ENCODE peak calls at places on chromosome 15, in eight cellular contexts. W is upper lobe of left lung; Z is Panc1; T is heart right ventricle; I is brain microvascular endothelial cell; U is ascending aorta; C is mammary epithelial cell; H is CD8-positive, alpha-beta T cell. V is an unnamed sample.

GRCh38 chr15:89442155-89442554 is 54.2 kb downstream of the RHCG start:
- DNase-seq in C (no peak), I (no peak), H (no peak), U (no peak), T (no peak), Z (no peak), W (no peak), V (no peak)

GRCh38 chr15:96421211-96421610 is 90.7 kb downstream of the NR2F2 start:
- DNase-seq in I (peak), H (no peak), C (peak), Z (no peak), W (no peak), T (no peak), U (no peak), V (no peak)

GRCh38 chr15:29784413-29784812 is 37.9 kb downstream of the TJP1 start:
- DNase-seq in H (no peak), W (no peak), Z (no peak), U (no peak), I (peak), T (no peak), C (no peak), V (no peak)

GRCh38 chr15:33027636-33028035 is 166.9 kb downstream of the FMN1 start:
- DNase-seq in I (no peak), W (no peak), T (no peak), H (no peak), Z (no peak), U (no peak), C (no peak), V (no peak)

GRCh38 chr15:80159811-80160569 is 7.2 kb downstream of the FAH start:
- DNase-seq in Z (no peak), H (no peak), I (no peak), C (no peak), U (no peak), T (no peak), W (no peak), V (no peak)

GRCh38 chr15:54387808-54388207 is 409.6 kb downstream of the UNC13C start:
- DNase-seq in H (no peak), Z (no peak), T (no peak), I (no peak), C (no peak), W (no peak), U (no peak), V (no peak)

GRCh38 chr15:101014921-101015841 is 96.0 kb downstream of the LRRK1 start:
- DNase-seq in T (peak), Z (no peak), H (peak), C (peak), I (peak), U (peak), W (no peak), V (peak)

GRCh38 chr15:41971893-41972340 is 440 bp downstream of the EHD4 start:
- DNase-seq in H (no peak), T (peak), W (peak), I (no peak), U (peak), Z (no peak), C (no peak), V (no peak)

GRCh38 chr15:66387176-66388056 is 704 bp downstream of the MAP2K1 start:
- DNase-seq in Z (no peak), U (peak), H (peak), I (peak), C (peak), W (peak), T (peak), V (peak)

GRCh38 chr15:44243146-44243545 is 45.4 kb upstream of the GOLM2 start:
- DNase-seq in I (no peak), W (no peak), H (no peak), C (no peak), U (no peak), Z (no peak), T (no peak), V (no peak)

GRCh38 chr15:44246521-44247268 is 41.8 kb upstream of the GOLM2 start:
- DNase-seq in C (no peak), T (no peak), W (no peak), Z (no peak), I (no peak), U (no peak), H (no peak), V (no peak)

DNA sequence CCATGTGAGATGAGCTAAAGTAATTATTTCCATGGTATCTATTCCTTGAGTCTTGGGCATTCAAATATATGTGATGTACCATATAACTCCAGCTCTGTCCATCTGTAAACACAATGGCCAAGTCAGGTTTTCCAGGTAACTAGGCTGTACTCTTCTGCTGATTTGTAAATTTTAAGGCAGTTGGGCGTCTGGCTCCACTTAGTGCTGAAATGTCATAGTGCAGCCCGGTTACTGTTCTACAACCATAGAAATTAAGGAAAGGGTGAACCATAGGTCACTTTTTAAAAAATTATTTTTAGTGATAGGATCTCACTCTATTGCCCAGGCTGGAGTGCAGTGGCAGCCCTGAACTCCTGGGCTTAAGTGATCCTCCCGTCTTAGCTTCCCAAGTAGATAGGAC is 44.7 kb upstream of the GOLM2 start:
- DNase-seq in T (no peak), W (no peak), Z (no peak), C (no peak), U (no peak), I (no peak), H (no peak), V (no peak)
- TF ChIP-seq CTCF in T (no peak), W (no peak), Z (peak), C (peak), U (no peak), I (peak), H (no peak), V (no peak)

GRCh38 chr15:92900712-92901052 is 558 bp downstream of the CHD2 start:
- DNase-seq in H (no peak), T (no peak), C (no peak), W (no peak), I (no peak), Z (peak), U (no peak), V (no peak)
- H3K4me3 ChIP-seq in H (peak), T (peak), C (peak), W (peak), I (peak), Z (peak), U (peak), V (peak)

DNA sequence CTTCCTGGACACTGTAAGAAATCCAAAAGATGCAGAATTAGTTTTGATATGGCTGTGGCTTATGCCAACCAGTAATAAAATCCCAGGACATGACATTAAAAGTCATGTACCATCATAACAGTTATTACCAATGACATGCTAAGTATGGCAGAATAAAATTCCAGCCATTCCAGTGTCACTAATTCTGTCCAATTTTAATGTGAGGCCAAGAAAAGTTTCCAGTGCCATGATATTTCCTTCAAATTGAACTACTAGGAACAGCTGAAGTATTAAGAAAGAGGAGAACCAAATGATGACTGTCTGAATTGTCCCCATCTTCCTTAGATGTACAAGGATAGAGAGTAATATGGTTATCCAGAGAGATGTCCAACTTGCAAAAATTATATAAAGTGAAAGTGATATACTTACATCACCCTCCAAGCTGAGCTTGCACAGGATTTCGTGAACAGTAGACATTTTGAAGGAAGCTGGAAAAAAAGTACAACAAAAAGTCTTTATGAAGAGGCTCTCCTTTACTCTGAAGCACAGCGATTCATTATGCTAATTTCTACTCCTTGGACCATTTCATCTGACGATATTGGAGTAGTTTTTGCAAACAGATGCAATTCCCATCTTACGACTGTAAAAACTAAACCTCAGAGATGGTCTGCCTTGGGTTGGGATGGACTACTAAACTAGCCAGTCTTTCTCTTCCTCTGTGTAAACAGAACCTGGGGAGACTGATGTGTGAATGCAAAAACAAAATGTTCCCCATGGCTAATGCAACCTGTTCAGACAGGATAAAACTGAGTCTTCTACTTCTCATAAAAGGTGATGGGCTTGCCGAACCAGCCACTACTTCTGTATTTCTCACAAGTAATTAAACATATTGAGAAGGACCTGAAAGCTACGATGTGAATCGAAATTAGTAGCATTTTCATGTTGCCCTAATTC is 11.9 kb downstream of the ANXA2 start:
- DNase-seq in I (no peak), C (peak), U (no peak), T (no peak), W (no peak), H (no peak), Z (no peak), V (no peak)
- H3K27ac ChIP-seq in I (peak), C (no peak), U (peak), T (no peak), W (no peak), H (no peak), Z (peak), V (no peak)

GRCh38 chr15:90600954-90601353 is 71.2 kb downstream of the CRTC3 start:
- DNase-seq in Z (no peak), I (no peak), H (no peak), C (no peak), U (no peak), T (no peak), W (no peak), V (no peak)

GRCh38 chr15:90607361-90607760 is 77.6 kb downstream of the CRTC3 start:
- DNase-seq in C (no peak), H (no peak), I (no peak), T (no peak), W (no peak), U (no peak), Z (no peak), V (no peak)

GRCh38 chr15:90606641-90607040 is 76.9 kb downstream of the CRTC3 start:
- DNase-seq in U (no peak), C (no peak), Z (no peak), I (no peak), H (no peak), W (peak), T (no peak), V (no peak)

GRCh38 chr15:90599639-90600038 is 69.9 kb downstream of the CRTC3 start:
- DNase-seq in W (no peak), Z (no peak), C (no peak), T (no peak), U (no peak), I (no peak), H (no peak), V (no peak)

DNA sequence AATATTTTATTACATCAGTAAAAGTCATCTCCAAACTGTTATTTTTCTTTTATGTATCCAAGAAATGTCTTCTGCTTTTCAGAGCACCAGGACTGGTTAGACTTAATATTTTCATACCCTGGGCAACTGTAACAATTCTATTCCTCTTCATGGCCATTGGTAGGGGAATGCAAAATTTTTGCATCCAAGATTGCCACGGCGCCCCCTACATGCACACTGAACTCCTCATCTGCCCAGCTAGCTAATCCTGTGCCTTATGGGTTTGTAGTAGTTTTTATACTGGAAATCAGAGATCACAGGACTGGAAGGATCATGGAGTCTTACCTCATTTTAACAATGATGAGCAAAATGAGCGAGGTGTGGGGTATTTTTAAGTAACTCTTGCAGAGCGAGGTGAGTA is 74.2 kb downstream of the CRTC3 start:
- DNase-seq in H (peak), U (no peak), T (peak), C (no peak), I (peak), Z (no peak), W (no peak), V (no peak)
- TF ChIP-seq CTCF in H (peak), U (peak), T (peak), C (peak), I (peak), Z (peak), W (no peak), V (peak)

GRCh38 chr15:76996076-76996525 is 1.2 kb downstream of the PSTPIP1 start:
- DNase-seq in C (no peak), W (no peak), U (no peak), T (no peak), I (no peak), H (no peak), Z (no peak), V (no peak)
- H3K4me3 ChIP-seq in C (no peak), W (peak), U (peak), T (peak), I (no peak), H (peak), Z (no peak), V (no peak)

GRCh38 chr15:57324590-57324890 is 51.8 kb upstream of the CGNL1 start:
- DNase-seq in Z (no peak), W (no peak), C (no peak), U (no peak), H (no peak), I (no peak), T (no peak), V (no peak)
- H3K27ac ChIP-seq in Z (no peak), W (no peak), C (no peak), U (no peak), H (no peak), I (no peak), T (no peak), V (no peak)

DNA sequence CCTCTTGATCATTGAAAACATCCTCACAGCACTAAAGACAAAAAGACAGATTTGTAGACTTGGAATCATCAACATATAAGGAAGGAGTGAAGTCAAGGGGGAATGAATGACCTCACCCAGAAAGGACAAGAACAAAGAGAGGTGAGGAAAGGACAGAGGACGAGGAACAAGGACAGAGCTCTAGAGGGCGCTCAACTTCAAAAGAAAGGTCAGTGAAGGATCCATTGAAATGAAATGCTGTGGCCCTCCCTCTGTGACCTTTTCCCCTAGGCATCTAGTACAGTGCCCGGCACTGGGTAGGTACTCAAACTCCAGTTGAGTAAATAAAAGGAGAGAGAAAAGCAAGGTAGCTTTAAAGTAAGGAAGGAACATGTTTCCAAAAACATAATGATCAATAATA is 2.6 kb downstream of the ATP8B4 start:
- DNase-seq in W (no peak), H (no peak), Z (no peak), U (no peak), C (peak), T (no peak), I (no peak), V (no peak)
- TF ChIP-seq CTCF in W (no peak), H (no peak), Z (peak), U (no peak), C (peak), T (no peak), I (peak), V (no peak)

GRCh38 chr15:35545825-35546580 is at the start of gene DPH6:
- DNase-seq in W (peak), U (peak), H (peak), Z (peak), T (peak), I (peak), C (peak), V (peak)

GRCh38 chr15:35547775-35548364 is 1.9 kb upstream of the DPH6 start:
- DNase-seq in C (no peak), W (no peak), I (no peak), U (no peak), Z (no peak), T (no peak), H (no peak), V (no peak)

GRCh38 chr15:35546581-35547381 is 816 bp upstream of the DPH6 start:
- DNase-seq in Z (no peak), I (no peak), C (no peak), U (no peak), H (no peak), T (peak), W (no peak), V (no peak)

GRCh38 chr15:35549567-35549966 is 3.6 kb upstream of the DPH6 start:
- DNase-seq in H (no peak), I (no peak), T (no peak), Z (no peak), U (no peak), C (no peak), W (no peak), V (no peak)

DNA sequence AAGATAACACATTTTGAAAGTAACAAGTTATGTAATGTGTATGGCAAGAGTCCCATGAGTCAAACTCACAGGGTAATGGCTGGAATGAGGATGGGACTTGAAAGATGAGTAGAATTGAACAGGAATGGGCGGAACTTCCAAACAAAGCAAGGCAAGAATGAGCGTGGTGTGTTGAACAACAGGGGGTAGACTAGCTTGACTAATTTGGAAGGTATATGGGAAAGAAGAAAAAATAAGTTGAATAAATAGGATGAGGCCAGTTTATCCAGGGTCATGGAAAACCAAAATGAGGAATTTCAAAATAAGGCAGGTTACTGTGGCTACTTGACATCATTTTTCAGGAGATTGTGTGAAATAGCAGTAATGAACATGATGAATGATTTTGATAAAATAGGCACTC is 2.5 kb upstream of the DPH6 start:
- DNase-seq in W (no peak), H (no peak), Z (no peak), U (no peak), C (peak), I (no peak), T (no peak), V (no peak)
- H3K4me3 ChIP-seq in W (no peak), H (no peak), Z (no peak), U (no peak), C (no peak), I (no peak), T (no peak), V (no peak)

DNA sequence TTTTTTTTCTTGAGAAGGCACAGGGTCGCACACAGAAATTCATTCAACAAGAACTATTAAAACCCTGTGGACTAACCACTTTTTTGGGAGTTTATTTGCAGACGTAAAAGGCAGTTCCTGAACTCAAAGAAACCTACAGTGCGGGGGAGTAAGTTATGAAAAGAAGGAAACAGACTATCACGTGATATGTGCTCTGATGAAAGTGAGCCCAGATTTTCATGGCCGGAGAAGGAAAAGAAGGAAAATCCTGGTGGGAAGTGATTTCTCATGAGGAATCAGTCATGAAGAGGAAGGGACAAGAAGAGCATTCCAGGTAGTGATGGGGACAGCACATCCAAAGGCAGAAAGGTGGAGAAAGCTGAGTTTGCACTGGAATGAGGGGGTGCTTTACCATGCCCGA is 26.1 kb downstream of the SEMA6D start:
- DNase-seq in Z (no peak), C (no peak), T (no peak), W (no peak), I (no peak), U (no peak), H (no peak), V (no peak)
- H3K27ac ChIP-seq in Z (no peak), C (no peak), T (no peak), W (no peak), I (no peak), U (no peak), H (no peak), V (no peak)